ENCODE peak calls at places on chromosomes 11 and 22, in eight cellular contexts. Z is mammary epithelial cell, L is breast epithelium, N is colonic mucosa, P is BJ, I is SK-N-SH, Q is AG04450, J is psoas muscle. G is an unnamed sample.

GRCh38 chr11:63668396-63668795 is 2.8 kb downstream of the ATL3 start:
- DNase-seq in P (no peak), Q (no peak), Z (no peak), L (no peak), I (no peak), J (no peak), N (no peak), G (no peak)

GRCh38 chr22:39364646-39365405 is 15.0 kb downstream of the SYNGR1 start:
- DNase-seq in Q (no peak), P (no peak), J (no peak), Z (no peak), I (no peak), N (no peak), L (no peak), G (no peak)

GRCh38 chr11:118565062-118565461 is 669 bp downstream of the IFT46 start:
- DNase-seq in N (peak), L (peak), Q (no peak), I (no peak), J (peak), Z (peak), P (no peak), G (peak)

GRCh38 chr22:48496226-48496845 is 1331.3 kb downstream of the BRD1 start:
- DNase-seq in P (no peak), Z (no peak), I (no peak), J (peak), Q (no peak), N (no peak), L (no peak), G (no peak)

GRCh38 chr22:32465661-32466060 is 1.4 kb upstream of the BPIFC start:
- DNase-seq in J (no peak), L (no peak), Q (no peak), P (no peak), N (no peak), Z (no peak), I (no peak), G (no peak)

GRCh38 chr11:124669193-124669592 is 4.3 kb downstream of the SIAE start:
- DNase-seq in P (no peak), L (no peak), N (peak), Q (no peak), Z (no peak), J (no peak), I (peak), G (peak)

GRCh38 chr22:35742342-35743100 is 24.8 kb downstream of the APOL5 start:
- DNase-seq in Z (peak), P (peak), N (no peak), I (no peak), Q (no peak), L (no peak), J (no peak), G (no peak)

GRCh38 chr11:6622261-6623171 is 3.3 kb upstream of the TPP1 start:
- DNase-seq in Z (no peak), J (no peak), Q (no peak), P (no peak), I (no peak), N (no peak), L (no peak), G (no peak)

GRCh38 chr11:24312464-24313238 is 184.2 kb upstream of the LUZP2 start:
- DNase-seq in Z (no peak), L (no peak), P (no peak), N (no peak), Q (peak), J (no peak), I (peak), G (no peak)

GRCh38 chr11:123152951-123153350 is 42.1 kb downstream of the CLMP start:
- DNase-seq in N (no peak), Q (no peak), Z (no peak), J (no peak), P (no peak), I (no peak), L (no peak), G (no peak)

GRCh38 chr11:58927393-58928081 is 11.8 kb upstream of the GLYATL1 start:
- DNase-seq in N (peak), P (no peak), J (no peak), Z (no peak), L (no peak), I (peak), Q (peak), G (peak)

GRCh38 chr22:36194971-36195370 is 6.6 kb downstream of the APOL4 start:
- DNase-seq in P (no peak), Z (peak), N (peak), J (peak), Q (peak), I (peak), L (peak), G (no peak)

GRCh38 chr11:77287615-77288273 is 13.7 kb downstream of the GDPD4 start:
- DNase-seq in N (no peak), Q (peak), L (no peak), P (peak), I (no peak), Z (peak), J (no peak), G (no peak)

GRCh38 chr11:106202935-106203620 is 125.6 kb downstream of the AASDHPPT start:
- DNase-seq in N (no peak), L (no peak), Q (no peak), P (no peak), Z (no peak), J (no peak), I (peak), G (no peak)

GRCh38 chr11:47185305-47186075 is 744 bp downstream of the PACSIN3 start:
- DNase-seq in P (no peak), L (peak), Z (peak), I (peak), J (peak), N (no peak), Q (no peak), G (no peak)

GRCh38 chr11:944711-945470 is 19.2 kb downstream of the AP2A2 start:
- DNase-seq in N (no peak), I (no peak), Z (no peak), Q (no peak), J (no peak), P (no peak), L (no peak), G (no peak)

GRCh38 chr22:23231471-23232093 is 51.3 kb downstream of the BCR start:
- DNase-seq in I (no peak), Q (no peak), J (no peak), L (no peak), Z (no peak), P (no peak), N (no peak), G (no peak)

GRCh38 chr11:83508804-83509203 is 222.6 kb upstream of the CCDC90B start:
- DNase-seq in P (no peak), J (no peak), Z (no peak), N (no peak), Q (no peak), L (no peak), I (no peak), G (no peak)

GRCh38 chr11:1299621-1300020 is 9.8 kb downstream of the TOLLIP start:
- DNase-seq in Z (no peak), N (peak), Q (no peak), L (peak), I (no peak), P (no peak), J (no peak), G (no peak)

GRCh38 chr11:128931661-128932060 is 11.0 kb downstream of the TP53AIP1 start:
- DNase-seq in J (no peak), Z (peak), P (no peak), Q (no peak), N (no peak), I (no peak), L (no peak), G (no peak)

GRCh38 chr11:94897330-94897768 is 76.0 kb downstream of the CWC15 start:
- DNase-seq in J (no peak), Z (peak), P (no peak), N (peak), L (peak), Q (no peak), I (peak), G (peak)

GRCh38 chr11:124946735-124947141 is 7.3 kb upstream of the CCDC15 start:
- DNase-seq in N (no peak), Z (peak), Q (no peak), L (no peak), J (no peak), I (no peak), P (peak), G (no peak)

GRCh38 chr11:127470485-127470884 is 469.9 kb upstream of the KIRREL3 start:
- DNase-seq in Z (no peak), Q (no peak), N (no peak), I (peak), L (no peak), J (no peak), P (no peak), G (no peak)

GRCh38 chr22:43753718-43754117 is 58.4 kb downstream of the EFCAB6 start:
- DNase-seq in N (no peak), P (no peak), Z (no peak), I (no peak), J (no peak), L (no peak), Q (no peak), G (no peak)
- TF ChIP-seq CTCF in N (no peak), P (no peak), Z (no peak), I (no peak), J (no peak), L (no peak), Q (no peak), G (no peak)

GRCh38 chr11:64867748-64868462 is 10.5 kb downstream of the EHD1 start:
- DNase-seq in N (no peak), P (no peak), Z (peak), J (no peak), Q (no peak), I (no peak), L (no peak), G (no peak)
- H3K4me3 ChIP-seq in N (no peak), P (no peak), Z (no peak), J (no peak), Q (no peak), I (no peak), L (no peak), G (no peak)

DNA sequence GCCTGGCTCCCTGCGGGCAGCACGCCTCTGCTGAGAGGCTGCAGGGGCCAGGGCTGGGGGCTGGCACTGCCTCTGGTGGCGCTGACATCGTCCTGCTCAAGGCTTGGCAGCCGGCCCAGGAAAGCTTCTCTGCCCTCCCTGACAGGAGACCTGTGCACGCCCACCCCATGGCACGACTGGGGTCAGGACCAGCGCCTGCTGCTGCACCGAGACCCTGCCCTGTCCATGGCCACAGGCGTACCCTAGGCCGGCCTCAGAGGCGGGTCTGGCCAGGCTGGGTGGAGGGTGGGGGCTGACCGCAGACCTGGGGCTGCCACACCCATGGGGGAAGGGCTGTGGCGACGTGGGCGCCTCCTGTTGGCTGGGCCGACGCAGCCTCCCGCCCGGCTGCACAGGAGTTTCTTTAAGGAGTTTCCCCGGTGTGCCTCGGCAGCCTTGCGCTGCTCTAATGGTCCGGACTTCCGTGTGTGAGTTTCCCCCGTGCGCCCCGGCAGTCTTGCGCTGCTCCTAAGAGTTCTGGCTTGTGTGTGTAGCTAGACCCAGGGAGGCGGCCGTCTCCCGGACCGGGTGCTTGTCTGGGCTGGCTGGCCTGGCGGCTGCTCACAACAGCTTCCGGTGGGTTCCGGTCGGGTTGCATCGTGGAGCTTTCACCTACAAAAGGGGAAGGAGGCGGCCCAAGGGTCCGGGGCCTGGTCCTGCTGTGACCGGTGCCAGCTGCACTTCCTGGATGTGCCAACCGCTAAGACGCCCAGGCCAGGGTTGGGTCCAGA is 4.7 kb downstream of the TRABD start:
- DNase-seq in I (peak), Q (no peak), N (peak), J (peak), P (no peak), L (peak), Z (peak), G (no peak)
- TF ChIP-seq CTCF in I (peak), Q (peak), N (peak), J (no peak), P (peak), L (no peak), Z (peak), G (peak)

DNA sequence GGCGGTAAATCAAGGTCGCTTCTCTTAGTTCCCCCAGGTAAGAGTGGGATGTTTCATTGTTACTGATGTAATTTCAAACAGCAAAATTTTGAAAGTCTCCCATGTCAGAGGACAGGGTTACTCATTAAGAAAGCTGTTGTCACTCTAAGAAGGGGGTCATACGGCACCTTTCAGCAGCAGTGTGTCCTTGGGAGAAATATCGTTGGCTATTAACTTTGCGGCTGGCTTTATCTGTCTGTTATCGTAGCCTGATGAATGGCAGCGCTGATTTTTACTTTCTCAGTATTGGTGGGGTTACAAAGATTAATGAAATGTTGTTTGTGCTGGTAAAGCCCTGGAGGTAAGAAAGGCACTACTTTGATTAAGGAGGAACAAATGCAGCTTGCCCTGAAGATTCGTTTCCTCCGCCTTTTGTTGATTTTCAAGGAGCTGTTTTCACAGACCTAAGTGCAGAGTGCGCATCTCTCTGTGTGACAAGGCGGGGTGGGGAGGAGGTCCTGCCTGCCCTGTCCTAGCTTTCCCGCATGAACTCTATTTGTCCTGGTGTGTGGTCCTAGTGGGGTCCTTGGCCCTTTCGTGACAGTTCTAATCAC is 27.6 kb upstream of the FBXO3 start:
- DNase-seq in J (no peak), Z (no peak), L (no peak), I (peak), N (no peak), Q (no peak), P (no peak), G (no peak)
- H3K4me3 ChIP-seq in J (peak), Z (peak), L (peak), I (peak), N (no peak), Q (peak), P (peak), G (no peak)

GRCh38 chr22:24555496-24556253 is at the start of gene SNRPD3:
- DNase-seq in J (peak), I (peak), L (peak), Z (peak), P (peak), Q (peak), N (peak), G (peak)
- TF ChIP-seq CTCF in J (peak), I (no peak), L (peak), Z (peak), P (peak), Q (peak), N (no peak), G (no peak)

DNA sequence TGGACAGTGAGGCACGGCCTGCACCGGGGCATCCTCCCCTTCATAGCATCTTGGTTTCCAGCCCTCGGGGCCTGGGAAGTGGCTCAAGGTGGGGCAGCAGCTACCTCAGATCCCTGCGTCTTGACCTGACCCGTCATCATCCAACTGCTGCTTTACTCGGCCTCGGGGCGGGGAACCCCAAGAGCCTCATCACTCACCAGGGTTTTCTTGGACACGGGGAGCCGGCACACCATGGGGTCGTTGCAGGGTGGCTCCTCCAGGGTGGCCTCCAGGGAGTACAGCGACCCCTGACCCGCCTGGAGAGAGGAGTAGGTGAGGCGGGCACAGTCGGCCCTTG is 651 bp downstream of the CTSF start:
- DNase-seq in Z (no peak), L (no peak), Q (no peak), J (no peak), N (no peak), I (no peak), P (no peak), G (no peak)
- H3K4me3 ChIP-seq in Z (peak), L (peak), Q (peak), J (peak), N (peak), I (peak), P (peak), G (peak)

GRCh38 chr11:66856496-66857233 is at the start of gene LRFN4:
- DNase-seq in Q (no peak), N (peak), L (no peak), I (peak), J (no peak), P (no peak), Z (peak), G (no peak)

GRCh38 chr11:66854231-66854661 is 2.6 kb upstream of the LRFN4 start:
- DNase-seq in P (no peak), L (no peak), J (no peak), I (no peak), Z (no peak), N (no peak), Q (no peak), G (no peak)

GRCh38 chr11:66854729-66855211 is 2.1 kb upstream of the LRFN4 start:
- DNase-seq in J (peak), Z (no peak), N (no peak), L (no peak), I (no peak), P (no peak), Q (no peak), G (no peak)

GRCh38 chr11:66857234-66857926 is 516 bp downstream of the LRFN4 start:
- DNase-seq in Z (peak), Q (no peak), J (no peak), L (no peak), I (peak), P (no peak), N (no peak), G (no peak)

DNA sequence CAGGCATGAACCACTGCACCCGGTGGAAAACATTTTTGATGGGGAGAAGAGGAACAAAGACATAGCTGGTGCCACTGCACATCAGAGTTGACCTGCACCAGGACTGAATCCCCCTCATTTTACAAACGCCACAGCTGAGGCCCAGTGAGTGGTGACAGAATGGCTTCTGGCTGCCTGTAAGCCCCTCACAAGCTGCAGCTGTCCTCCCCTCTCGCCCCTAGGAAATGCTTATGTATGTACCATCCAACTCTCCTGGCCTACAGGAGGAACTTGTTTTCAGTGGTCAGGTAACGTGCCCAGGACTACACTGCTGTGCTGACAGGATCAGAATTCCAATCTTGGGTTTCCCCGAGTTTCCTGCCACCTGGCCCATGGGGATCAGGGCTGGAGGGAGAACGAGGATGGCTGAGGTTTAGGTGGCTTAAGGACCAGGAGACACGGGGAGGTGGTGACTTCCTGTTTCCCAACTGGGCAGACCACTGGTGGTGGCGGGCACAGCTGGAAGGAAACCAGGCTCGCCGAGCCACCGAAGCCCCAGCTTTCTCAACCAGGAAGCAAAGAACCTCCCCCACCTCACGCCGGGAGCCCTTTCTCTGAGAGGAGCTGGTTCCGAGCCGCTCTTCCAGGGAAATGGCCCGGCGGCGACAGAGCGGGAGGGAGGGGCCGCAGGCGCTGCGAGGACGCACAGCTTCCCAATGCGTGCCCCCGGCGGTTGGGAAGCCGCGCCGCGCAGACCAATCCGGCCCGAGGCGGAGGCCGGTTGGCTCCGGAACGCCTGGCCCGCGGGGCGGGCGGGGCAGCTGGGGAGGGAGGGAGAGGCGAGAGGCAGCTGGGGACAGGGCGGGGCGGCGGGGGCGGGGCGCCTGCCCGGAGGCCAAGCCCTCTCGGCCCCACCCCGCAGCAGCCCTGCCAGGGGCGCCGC is 1.0 kb upstream of the LRFN4 start:
- DNase-seq in J (peak), L (peak), Z (peak), Q (no peak), P (peak), I (peak), N (peak), G (peak)
- TF ChIP-seq CTCF in J (no peak), L (no peak), Z (no peak), Q (no peak), P (no peak), I (no peak), N (no peak), G (peak)

GRCh38 chr22:50258361-50259292 is 2.9 kb downstream of the MAPK12 start:
- DNase-seq in Q (no peak), J (peak), N (no peak), Z (no peak), L (no peak), I (no peak), P (no peak), G (no peak)
- H3K4me3 ChIP-seq in Q (no peak), J (peak), N (no peak), Z (no peak), L (no peak), I (no peak), P (no peak), G (no peak)

GRCh38 chr11:113387605-113388211 is at the start of gene ANKK1:
- DNase-seq in N (peak), P (no peak), I (peak), L (peak), J (no peak), Z (no peak), Q (no peak), G (no peak)
- TF ChIP-seq CTCF in N (peak), P (peak), I (no peak), L (no peak), J (peak), Z (peak), Q (peak), G (peak)

G was measured in LNCaP clone FGC.